ENCODE peak calls at places on chromosome 4, in seven cellular contexts. M is PC-9, I is bronchial epithelial cell, D is AG08395, T is left cardiac atrium, N is pons, Y is HT-29. L is an unnamed sample.

GRCh38 chr4:181281451-181281850 is 961.8 kb upstream of the TENM3 start:
- DNase-seq in M (no peak), D (no peak), I (no peak), Y (no peak), N (peak), T (no peak), L (no peak)

GRCh38 chr4:126899382-126899801 is 733.4 kb upstream of the INTU start:
- DNase-seq in M (no peak), D (peak), I (peak), Y (no peak), T (peak), N (peak), L (no peak)

GRCh38 chr4:109588176-109588575 is 28.1 kb downstream of the MCUB start:
- DNase-seq in Y (no peak), M (no peak), N (peak), D (no peak), T (no peak), I (no peak), L (no peak)

GRCh38 chr4:140611854-140612253 is 43.1 kb upstream of the UCP1 start:
- DNase-seq in Y (no peak), M (no peak), T (no peak), D (no peak), N (no peak), I (peak), L (no peak)

GRCh38 chr4:160826339-160826679 is 1337.5 kb downstream of the FSTL5 start:
- DNase-seq in T (no peak), N (no peak), Y (no peak), M (no peak), I (no peak), D (no peak), L (no peak)

GRCh38 chr4:52091811-52092210 is 40.7 kb downstream of the SPATA18 start:
- DNase-seq in I (no peak), Y (peak), N (no peak), M (no peak), T (no peak), D (no peak), L (no peak)

GRCh38 chr4:161663844-161664243 is 500.0 kb downstream of the FSTL5 start:
- DNase-seq in T (no peak), I (no peak), M (no peak), N (no peak), Y (no peak), D (no peak), L (no peak)

GRCh38 chr4:110586137-110586850 is 36.6 kb downstream of the PITX2 start:
- DNase-seq in M (no peak), I (peak), Y (peak), N (peak), T (no peak), D (peak), L (no peak)

GRCh38 chr4:107548211-107548905 is 171.7 kb downstream of the PAPSS1 start:
- DNase-seq in T (no peak), I (peak), M (no peak), Y (peak), D (no peak), N (no peak), L (no peak)